ENCODE peak calls at places on chromosomes 6 and 20, in eight cellular contexts. W, J, L, B, P, N, T and Z are unnamed samples.

GRCh38 chr6:75922226-75922625 is 150.2 kb downstream of the IMPG1 start:
- DNase-seq in N (no peak), J (no peak), L (no peak), W (peak; percentile 22), P (no peak), B (no peak), T (no peak), Z (no peak)

GRCh38 chr6:14206351-14206750 is 88.8 kb downstream of the CD83 start:
- DNase-seq in P (no peak), J (no peak), B (no peak), L (no peak), W (no peak), T (no peak), N (no peak), Z (no peak)

GRCh38 chr20:5181955-5182354 is 55.1 kb downstream of the CDS2 start:
- DNase-seq in L (no peak), T (no peak), B (peak; percentile 38), W (peak; percentile 14), P (no peak), J (no peak), N (no peak), Z (no peak)

GRCh38 chr6:43171284-43172126 is 436 bp downstream of the SRF start:
- DNase-seq in P (peak; percentile 37), N (peak; percentile 22), L (no peak), W (no peak), J (no peak), B (no peak), T (no peak), Z (no peak)

GRCh38 chr6:3456794-3457709 is at the start of gene SLC22A23:
- DNase-seq in L (peak; percentile 87), P (peak; percentile 60), N (peak; percentile 85), W (peak; percentile 85), T (peak; percentile 86), B (no peak), J (no peak), Z (no peak)

GRCh38 chr20:17562804-17563305 is 7.0 kb upstream of the DSTN start:
- DNase-seq in P (no peak), W (no peak), J (peak; percentile 76), N (no peak), B (no peak), L (peak; percentile 63), T (no peak), Z (no peak)

GRCh38 chr6:29725981-29726380 is 2.7 kb downstream of the HLA-F start:
- DNase-seq in B (no peak), P (no peak), W (no peak), L (no peak), N (no peak), J (no peak), T (no peak), Z (no peak)

GRCh38 chr20:35306931-35307517 is 14.8 kb upstream of the FAM83C start:
- DNase-seq in P (peak; percentile 56), W (peak; percentile 66), L (no peak), B (no peak), N (peak; percentile 64), J (no peak), T (peak; percentile 36), Z (no peak)

GRCh38 chr6:15132854-15133670 is 112.8 kb upstream of the JARID2 start:
- DNase-seq in J (peak; percentile 47), T (no peak), L (no peak), P (no peak), B (peak; percentile 47), N (no peak), W (peak; percentile 97), Z (peak; percentile 78)

GRCh38 chr6:169667716-169668115 is 34.1 kb downstream of the WDR27 start:
- DNase-seq in P (no peak), B (no peak), J (no peak), T (no peak), W (no peak), N (no peak), L (peak; percentile 43), Z (no peak)

GRCh38 chr6:26330835-26331808 is 33.9 kb upstream of the BTN3A2 start:
- DNase-seq in L (no peak), J (no peak), B (no peak), P (peak; percentile 77), N (no peak), W (no peak), T (no peak), Z (no peak)

GRCh38 chr6:29628419-29629281 is 4.3 kb downstream of the GABBR1 start:
- DNase-seq in L (peak; percentile 74), W (peak; percentile 73), B (no peak), N (peak; percentile 77), T (peak; percentile 78), P (peak; percentile 81), J (peak; percentile 18), Z (no peak)

GRCh38 chr20:48224531-48224930 is 439.2 kb upstream of the SULF2 start:
- DNase-seq in W (peak; percentile 34), L (no peak), B (no peak), J (no peak), N (no peak), T (no peak), P (no peak), Z (no peak)

GRCh38 chr20:23995905-23996666 is 7.5 kb upstream of the GGTLC1 start:
- DNase-seq in T (peak; percentile 30), L (peak; percentile 70), N (peak; percentile 42), P (peak; percentile 19), B (no peak), J (no peak), W (peak; percentile 27), Z (peak; percentile 6)

GRCh38 chr6:103335412-103335811 is 1524.3 kb downstream of the HACE1 start:
- DNase-seq in J (no peak), T (no peak), N (no peak), L (no peak), P (no peak), B (no peak), W (no peak), Z (no peak)

GRCh38 chr6:101980924-101981323 is 587.4 kb downstream of the GRIK2 start:
- DNase-seq in B (no peak), W (no peak), P (no peak), J (no peak), T (no peak), L (no peak), N (no peak), Z (no peak)

GRCh38 chr6:11232968-11233626 is 629 bp upstream of the NEDD9 start:
- DNase-seq in T (peak; percentile 76), W (peak; percentile 19), L (no peak), N (peak; percentile 44), P (no peak), J (no peak), B (no peak), Z (no peak)

GRCh38 chr6:112173401-112173800 is 81.0 kb downstream of the LAMA4 start:
- DNase-seq in N (no peak), B (no peak), W (no peak), L (no peak), J (no peak), P (no peak), T (no peak), Z (no peak)

GRCh38 chr20:63441777-63442493 is 30.5 kb downstream of the KCNQ2 start:
- DNase-seq in B (no peak), W (peak; percentile 60), J (no peak), L (peak; percentile 58), N (peak; percentile 51), P (peak; percentile 80), T (no peak), Z (no peak)

GRCh38 chr20:2708073-2708415 is 15.5 kb downstream of the EBF4 start:
- DNase-seq in B (no peak), J (no peak), W (no peak), T (no peak), P (no peak), L (no peak), N (no peak), Z (no peak)

GRCh38 chr20:58374906-58375760 is 13.9 kb upstream of the VAPB start:
- DNase-seq in W (no peak), P (no peak), L (no peak), N (no peak), B (no peak), T (peak; percentile 48), J (no peak), Z (no peak)

GRCh38 chr20:32462900-32463641 is 104.9 kb downstream of the ASXL1 start:
- DNase-seq in L (no peak), W (no peak), P (no peak), J (no peak), B (no peak), T (no peak), N (peak; percentile 79), Z (no peak)

GRCh38 chr6:12582421-12583110 is 134.0 kb upstream of the PHACTR1 start:
- DNase-seq in P (no peak), J (no peak), W (no peak), N (no peak), B (no peak), T (no peak), L (no peak), Z (no peak)

GRCh38 chr20:37494301-37494700 is 26.7 kb upstream of the NNAT start:
- DNase-seq in J (no peak), N (no peak), W (no peak), B (no peak), T (no peak), L (no peak), P (no peak), Z (no peak)

GRCh38 chr20:50848846-50849673 is 54.2 kb downstream of the BCAS4 start:
- DNase-seq in J (no peak), W (no peak), T (no peak), L (no peak), B (no peak), P (no peak), N (peak; percentile 39), Z (no peak)

GRCh38 chr20:20211274-20211987 is 156.5 kb upstream of the INSM1 start:
- DNase-seq in J (peak; percentile 40), W (no peak), L (no peak), B (no peak), T (no peak), P (no peak), N (peak; percentile 53), Z (peak; percentile 28)

GRCh38 chr20:3887870-3888614 is 1.1 kb upstream of the PANK2 start:
- DNase-seq in P (no peak), W (no peak), N (peak; percentile 25), J (no peak), T (no peak), B (no peak), L (no peak), Z (peak; percentile 32)

GRCh38 chr6:136923116-136923953 is 1.2 kb downstream of the SLC35D3 start:
- DNase-seq in B (no peak), W (no peak), J (no peak), L (no peak), T (no peak), N (no peak), P (no peak), Z (no peak)

GRCh38 chr20:56506103-56506502 is 18.4 kb upstream of the FAM209A start:
- DNase-seq in W (no peak), T (no peak), J (no peak), B (no peak), N (no peak), L (no peak), P (no peak), Z (no peak)

GRCh38 chr20:61346996-61347906 is 95.2 kb downstream of the CDH4 start:
- DNase-seq in W (no peak), P (no peak), L (no peak), J (no peak), T (no peak), B (no peak), N (no peak), Z (no peak)

GRCh38 chr6:124913056-124913455 is 49.2 kb upstream of the RNF217 start:
- DNase-seq in P (no peak), J (no peak), L (no peak), W (no peak), B (no peak), N (no peak), T (no peak), Z (no peak)

GRCh38 chr6:41201784-41202181 is 834 bp upstream of the TREML2 start:
- DNase-seq in L (no peak), N (no peak), T (no peak), P (peak; percentile 38), B (no peak), J (no peak), W (no peak), Z (no peak)

GRCh38 chr20:60966031-60966430 is 286.0 kb upstream of the CDH4 start:
- DNase-seq in P (no peak), J (no peak), L (no peak), W (no peak), B (no peak), T (no peak), N (no peak), Z (no peak)

GRCh38 chr6:111361648-111362047 is 121.4 kb downstream of the REV3L start:
- DNase-seq in N (peak; percentile 23), T (peak; percentile 20), J (no peak), B (no peak), L (peak; percentile 37), P (peak; percentile 45), W (peak; percentile 31), Z (peak; percentile 7)